ENCODE peak calls at places on chromosomes 3 and 15, in seven cellular contexts. One of them, this sample, is unnamed. For H3K36me3, the result is how much of the 10 kb centered on the place peaks cover.

GRCh38 chr15:88606437-88606794 is 14.7 kb upstream of the AEN start:
- DNase-seq in HepG2: no peak
- DNase-seq in DND-41: no peak
- DNase-seq in GM23248: no peak
- DNase-seq in GM23338: peak
- DNase-seq in PC-3: no peak
- DNase-seq in Karpas-422: no peak
- DNase-seq in this sample: no peak

GRCh38 chr15:40863660-40864285 is 10.3 kb downstream of the RHOV start:
- DNase-seq in HepG2: no peak
- DNase-seq in DND-41: no peak
- DNase-seq in GM23248: no peak
- DNase-seq in GM23338: no peak
- DNase-seq in PC-3: no peak
- DNase-seq in Karpas-422: no peak
- DNase-seq in this sample: peak

GRCh38 chr3:108420926-108421325 is 89.5 kb downstream of the MYH15 start:
- DNase-seq in HepG2: no peak
- DNase-seq in DND-41: no peak
- DNase-seq in GM23248: peak
- DNase-seq in GM23338: no peak
- DNase-seq in PC-3: peak
- DNase-seq in Karpas-422: no peak
- DNase-seq in this sample: peak

GRCh38 chr3:19046440-19046839 is 101.9 kb upstream of the KCNH8 start:
- DNase-seq in HepG2: no peak
- DNase-seq in DND-41: no peak
- DNase-seq in GM23248: no peak
- DNase-seq in GM23338: peak
- DNase-seq in PC-3: peak
- DNase-seq in Karpas-422: no peak
- DNase-seq in this sample: no peak

GRCh38 chr3:27554706-27555105 is 70.5 kb upstream of the SLC4A7 start:
- DNase-seq in HepG2: no peak
- DNase-seq in DND-41: no peak
- DNase-seq in GM23248: peak
- DNase-seq in GM23338: no peak
- DNase-seq in PC-3: no peak
- DNase-seq in Karpas-422: no peak
- DNase-seq in this sample: no peak

GRCh38 chr3:108292905-108293328 is 3.4 kb upstream of the HHLA2 start:
- DNase-seq in HepG2: no peak
- DNase-seq in DND-41: no peak
- DNase-seq in GM23248: no peak
- DNase-seq in GM23338: no peak
- DNase-seq in PC-3: no peak
- DNase-seq in Karpas-422: no peak
- DNase-seq in this sample: no peak

GRCh38 chr3:30353711-30354467 is 252.5 kb upstream of the TGFBR2 start:
- DNase-seq in HepG2: no peak
- DNase-seq in DND-41: peak
- DNase-seq in GM23248: no peak
- DNase-seq in GM23338: no peak
- DNase-seq in PC-3: peak
- DNase-seq in Karpas-422: no peak
- DNase-seq in this sample: no peak

GRCh38 chr15:57647791-57648130 is 56.1 kb downstream of the MYZAP start:
- DNase-seq in HepG2: no peak
- DNase-seq in DND-41: no peak
- DNase-seq in GM23248: peak
- DNase-seq in GM23338: peak
- DNase-seq in PC-3: no peak
- DNase-seq in Karpas-422: no peak
- DNase-seq in this sample: no peak

GRCh38 chr3:98596902-98597500 is 3.6 kb upstream of the CPOX start:
- DNase-seq in HepG2: peak
- DNase-seq in DND-41: no peak
- DNase-seq in GM23248: peak
- DNase-seq in GM23338: peak
- DNase-seq in PC-3: peak
- DNase-seq in Karpas-422: peak
- DNase-seq in this sample: peak

GRCh38 chr15:95872366-95872771 is 458.1 kb upstream of the NR2F2 start:
- DNase-seq in HepG2: no peak
- DNase-seq in DND-41: peak
- DNase-seq in GM23248: peak
- DNase-seq in GM23338: no peak
- DNase-seq in PC-3: peak
- DNase-seq in Karpas-422: no peak
- DNase-seq in this sample: peak

GRCh38 chr15:64651573-64652260 is 123.7 kb downstream of the RBPMS2 start:
- DNase-seq in HepG2: peak
- DNase-seq in DND-41: no peak
- DNase-seq in GM23248: no peak
- DNase-seq in GM23338: peak
- DNase-seq in PC-3: peak
- DNase-seq in Karpas-422: peak
- DNase-seq in this sample: peak

GRCh38 chr3:121988146-121988545 is 33.9 kb downstream of the ILDR1 start:
- DNase-seq in HepG2: no peak
- DNase-seq in DND-41: no peak
- DNase-seq in GM23248: peak
- DNase-seq in GM23338: no peak
- DNase-seq in PC-3: no peak
- DNase-seq in Karpas-422: no peak
- DNase-seq in this sample: no peak

GRCh38 chr3:177093966-177094365 is 103.3 kb downstream of the TBL1XR1 start:
- DNase-seq in HepG2: no peak
- DNase-seq in DND-41: no peak
- DNase-seq in GM23248: no peak
- DNase-seq in GM23338: no peak
- DNase-seq in PC-3: no peak
- DNase-seq in Karpas-422: no peak
- DNase-seq in this sample: no peak

GRCh38 chr3:10483686-10484345 is 21.6 kb downstream of the ATP2B2 start:
- DNase-seq in HepG2: no peak
- DNase-seq in DND-41: no peak
- DNase-seq in GM23248: no peak
- DNase-seq in GM23338: no peak
- DNase-seq in PC-3: no peak
- DNase-seq in Karpas-422: no peak
- DNase-seq in this sample: no peak

GRCh38 chr3:168121175-168121853 is 25.6 kb upstream of the GOLIM4 start:
- DNase-seq in HepG2: no peak
- DNase-seq in DND-41: no peak
- DNase-seq in GM23248: peak
- DNase-seq in GM23338: no peak
- DNase-seq in PC-3: no peak
- DNase-seq in Karpas-422: no peak
- DNase-seq in this sample: no peak

GRCh38 chr3:187954486-187955075 is 199.4 kb upstream of the LPP start:
- DNase-seq in HepG2: no peak
- DNase-seq in DND-41: no peak
- DNase-seq in GM23248: peak
- DNase-seq in GM23338: no peak
- DNase-seq in PC-3: no peak
- DNase-seq in Karpas-422: no peak
- DNase-seq in this sample: peak

GRCh38 chr3:197219627-197220026 is 78.8 kb downstream of the DLG1 start:
- DNase-seq in HepG2: no peak
- DNase-seq in DND-41: no peak
- DNase-seq in GM23248: no peak
- DNase-seq in GM23338: peak
- DNase-seq in PC-3: no peak
- DNase-seq in Karpas-422: no peak
- DNase-seq in this sample: no peak

GRCh38 chr3:137205394-137206060 is 247.7 kb downstream of the IL20RB start:
- DNase-seq in HepG2: peak
- DNase-seq in DND-41: no peak
- DNase-seq in GM23248: peak
- DNase-seq in GM23338: no peak
- DNase-seq in PC-3: peak
- DNase-seq in Karpas-422: no peak
- DNase-seq in this sample: no peak

GRCh38 chr15:85531083-85531482 is 150.7 kb downstream of the AKAP13 start:
- DNase-seq in HepG2: no peak
- DNase-seq in DND-41: no peak
- DNase-seq in GM23248: no peak
- DNase-seq in GM23338: no peak
- DNase-seq in PC-3: no peak
- DNase-seq in Karpas-422: no peak
- DNase-seq in this sample: no peak

GRCh38 chr15:81897011-81897677 is 148.7 kb downstream of the MEX3B start:
- DNase-seq in HepG2: no peak
- DNase-seq in DND-41: no peak
- DNase-seq in GM23248: peak
- DNase-seq in GM23338: no peak
- DNase-seq in PC-3: no peak
- DNase-seq in Karpas-422: no peak
- DNase-seq in this sample: no peak

GRCh38 chr3:123331006-123331405 is 117.9 kb downstream of the ADCY5 start:
- DNase-seq in HepG2: no peak
- DNase-seq in DND-41: no peak
- DNase-seq in GM23248: no peak
- DNase-seq in GM23338: no peak
- DNase-seq in PC-3: no peak
- DNase-seq in Karpas-422: no peak
- DNase-seq in this sample: no peak

GRCh38 chr3:119305271-119305670 is 11.1 kb downstream of the ARHGAP31 start:
- DNase-seq in HepG2: no peak
- DNase-seq in DND-41: no peak
- DNase-seq in GM23248: peak
- DNase-seq in GM23338: no peak
- DNase-seq in PC-3: no peak
- DNase-seq in Karpas-422: no peak
- DNase-seq in this sample: no peak

GRCh38 chr3:61954097-61954528 is 392.7 kb downstream of the PTPRG start:
- DNase-seq in HepG2: no peak
- DNase-seq in DND-41: no peak
- DNase-seq in GM23248: peak
- DNase-seq in GM23338: peak
- DNase-seq in PC-3: no peak
- DNase-seq in Karpas-422: no peak
- DNase-seq in this sample: no peak

DNA sequence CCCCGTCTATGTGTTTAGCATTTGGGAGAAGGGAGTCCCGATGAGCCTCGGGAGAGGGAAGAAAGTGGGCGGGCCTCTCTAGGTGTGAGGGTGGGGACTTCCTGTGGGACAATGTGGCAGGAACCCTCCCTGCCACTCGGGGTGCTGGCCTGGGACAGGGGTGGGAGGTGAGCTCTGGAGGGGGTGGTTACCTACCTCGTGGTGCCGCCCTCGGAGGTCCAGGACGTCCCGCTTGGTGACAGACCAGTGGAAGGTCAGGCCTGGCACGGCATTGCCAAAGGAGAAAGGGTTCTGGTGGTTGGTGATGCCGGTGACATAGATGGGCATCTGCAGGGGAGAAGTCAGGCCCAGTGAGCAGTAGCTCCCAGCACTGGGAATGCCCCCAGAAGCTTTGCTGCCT is 83.5 kb downstream of the NUP210 start:
- DNase-seq in HepG2: no peak
- DNase-seq in DND-41: no peak
- DNase-seq in GM23248: no peak
- DNase-seq in GM23338: no peak
- DNase-seq in PC-3: no peak
- DNase-seq in Karpas-422: no peak
- DNase-seq in this sample: no peak
- H3K36me3 ChIP-seq in HepG2: half or more
- H3K36me3 ChIP-seq in DND-41: half or more
- H3K36me3 ChIP-seq in GM23248: under half
- H3K36me3 ChIP-seq in GM23338: under half
- H3K36me3 ChIP-seq in PC-3: under half
- H3K36me3 ChIP-seq in Karpas-422: under half
- H3K36me3 ChIP-seq in this sample: under half

GRCh38 chr15:28885630-28886430 is at the start of gene APBA2:
- DNase-seq in HepG2: no peak
- DNase-seq in DND-41: no peak
- DNase-seq in GM23248: peak
- DNase-seq in GM23338: peak
- DNase-seq in PC-3: peak
- DNase-seq in Karpas-422: no peak
- DNase-seq in this sample: no peak
- H2AFZ ChIP-seq in HepG2: no peak
- H2AFZ ChIP-seq in DND-41: no peak
- H2AFZ ChIP-seq in GM23248: peak
- H2AFZ ChIP-seq in GM23338: peak
- H2AFZ ChIP-seq in PC-3: peak
- H2AFZ ChIP-seq in Karpas-422: no peak
- H2AFZ ChIP-seq in this sample: no peak

DNA sequence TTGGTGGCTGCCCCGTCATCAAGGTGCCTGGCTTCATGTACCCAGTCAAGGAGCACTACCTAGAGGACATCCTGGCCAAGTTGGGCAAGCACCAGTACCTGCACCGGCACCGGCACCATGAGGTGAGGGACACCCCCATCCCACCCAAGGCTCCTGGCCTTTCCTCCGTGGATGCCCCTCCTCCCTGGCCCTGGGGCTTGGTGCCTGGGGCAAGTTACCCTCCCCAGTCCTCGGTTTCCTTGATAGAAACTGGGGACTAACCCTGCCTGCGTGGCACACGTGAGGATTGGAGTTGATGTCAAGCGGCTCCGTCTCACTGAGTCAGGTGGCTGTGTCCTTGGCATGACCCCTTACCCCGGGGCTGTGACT is 43.9 kb downstream of the DHX30 start:
- DNase-seq in HepG2: no peak
- DNase-seq in DND-41: no peak
- DNase-seq in GM23248: no peak
- DNase-seq in GM23338: no peak
- DNase-seq in PC-3: no peak
- DNase-seq in Karpas-422: no peak
- DNase-seq in this sample: no peak
- H3K36me3 ChIP-seq in HepG2: half or more
- H3K36me3 ChIP-seq in DND-41: half or more
- H3K36me3 ChIP-seq in GM23248: under half
- H3K36me3 ChIP-seq in GM23338: under half
- H3K36me3 ChIP-seq in PC-3: half or more
- H3K36me3 ChIP-seq in Karpas-422: under half
- H3K36me3 ChIP-seq in this sample: under half

DNA sequence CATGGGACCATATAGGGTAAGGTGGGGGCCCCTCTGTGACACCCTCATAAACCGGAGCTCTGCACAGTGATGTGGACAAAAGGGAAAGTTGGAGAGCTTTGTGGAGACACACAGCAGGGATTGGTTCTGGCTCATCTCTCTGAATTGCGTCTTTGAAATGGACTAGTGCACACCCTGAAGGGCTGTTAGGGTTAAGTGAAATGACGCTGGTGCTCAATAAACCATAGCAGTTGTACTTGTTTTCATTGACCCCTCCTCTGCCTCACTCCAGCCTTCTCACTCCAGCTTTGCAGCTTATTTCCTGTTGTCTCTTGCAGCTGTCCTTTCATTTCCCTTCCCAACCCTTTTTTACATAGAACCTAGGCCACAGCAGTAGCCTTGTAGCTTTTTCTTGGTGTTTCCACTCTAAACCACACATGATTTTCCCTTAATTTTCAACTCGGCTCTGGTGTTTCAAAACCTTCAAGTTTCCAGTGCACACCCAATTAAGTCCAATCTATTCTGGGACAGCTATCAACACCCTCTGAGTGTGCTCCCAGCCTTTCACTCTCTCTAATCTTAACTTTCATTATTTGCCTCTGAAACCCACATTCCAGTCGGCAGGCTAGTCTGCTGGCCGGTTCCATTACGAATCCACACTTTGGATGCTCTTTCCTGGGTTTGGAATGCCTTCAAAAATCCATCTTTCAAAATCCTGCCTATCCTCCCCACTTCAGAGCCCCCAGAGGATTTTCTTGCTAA is 6.4 kb downstream of the C3orf52 start:
- DNase-seq in HepG2: no peak
- DNase-seq in DND-41: no peak
- DNase-seq in GM23248: peak
- DNase-seq in GM23338: peak
- DNase-seq in PC-3: no peak
- DNase-seq in Karpas-422: no peak
- DNase-seq in this sample: no peak
- H2AFZ ChIP-seq in HepG2: no peak
- H2AFZ ChIP-seq in DND-41: no peak
- H2AFZ ChIP-seq in GM23248: peak
- H2AFZ ChIP-seq in GM23338: no peak
- H2AFZ ChIP-seq in PC-3: no peak
- H2AFZ ChIP-seq in Karpas-422: no peak
- H2AFZ ChIP-seq in this sample: no peak